ENCODE peak calls at places on chromosomes 12 and 14, in seven cellular contexts. J, Q, L, N, M, Y and X are unnamed samples. For H3K27me3, the result is how much of the 10 kb centered on the place peaks cover.

GRCh38 chr14:96627811-96628775 is 125.9 kb downstream of the PAPOLA start:
- DNase-seq in J (no peak), Q (no peak), L (no peak), N (no peak), M (no peak), Y (peak), X (no peak)

GRCh38 chr12:25934461-25934860 is 24.0 kb upstream of the RASSF8 start:
- DNase-seq in J (no peak), Q (no peak), L (no peak), N (no peak), M (no peak), Y (no peak), X (no peak)

GRCh38 chr14:65686761-65687160 is 274.2 kb downstream of the FUT8 start:
- DNase-seq in J (no peak), Q (peak), L (no peak), N (no peak), M (no peak), Y (peak), X (no peak)

GRCh38 chr12:5856692-5857091 is 88.4 kb downstream of the ANO2 start:
- DNase-seq in J (no peak), Q (no peak), L (no peak), N (no peak), M (no peak), Y (peak), X (no peak)

GRCh38 chr14:71582705-71583104 is 349.5 kb upstream of the RGS6 start:
- DNase-seq in J (no peak), Q (no peak), L (no peak), N (no peak), M (peak), Y (no peak), X (no peak)

GRCh38 chr12:99043319-99043914 is 398.3 kb downstream of the APAF1 start:
- DNase-seq in J (peak), Q (peak), L (peak), N (peak), M (peak), Y (peak), X (no peak)

GRCh38 chr14:26286806-26287205 is 311.0 kb downstream of the NOVA1 start:
- DNase-seq in J (no peak), Q (no peak), L (no peak), N (no peak), M (no peak), Y (no peak), X (no peak)

GRCh38 chr12:90909069-90909676 is 45.8 kb downstream of the CCER1 start:
- DNase-seq in J (no peak), Q (no peak), L (no peak), N (no peak), M (peak), Y (peak), X (no peak)

GRCh38 chr12:45235087-45236025 is 19.5 kb downstream of the ANO6 start:
- DNase-seq in J (no peak), Q (no peak), L (no peak), N (no peak), M (peak), Y (no peak), X (no peak)

GRCh38 chr14:39426605-39427004 is 5.6 kb downstream of the FBXO33 start:
- DNase-seq in J (no peak), Q (peak), L (no peak), N (no peak), M (peak), Y (no peak), X (no peak)

GRCh38 chr12:87678453-87678852 is 350.7 kb downstream of the C12orf50 start:
- DNase-seq in J (no peak), Q (no peak), L (no peak), N (no peak), M (peak), Y (no peak), X (no peak)

GRCh38 chr12:11892065-11892391 is 178.7 kb upstream of the BCL2L14 start:
- DNase-seq in J (no peak), Q (no peak), L (no peak), N (no peak), M (no peak), Y (no peak), X (no peak)

GRCh38 chr12:104877107-104877705 is 80.9 kb downstream of the SLC41A2 start:
- DNase-seq in J (no peak), Q (no peak), L (no peak), N (no peak), M (peak), Y (no peak), X (peak)

GRCh38 chr12:62914443-62914909 is 20.5 kb downstream of the PPM1H start:
- DNase-seq in J (no peak), Q (no peak), L (no peak), N (peak), M (no peak), Y (no peak), X (no peak)

GRCh38 chr14:56814468-56815074 is 4.3 kb upstream of the OTX2 start:
- DNase-seq in J (no peak), Q (no peak), L (no peak), N (no peak), M (no peak), Y (peak), X (no peak)

GRCh38 chr12:42696424-42697149 is 107.0 kb upstream of the PRICKLE1 start:
- DNase-seq in J (peak), Q (no peak), L (no peak), N (peak), M (peak), Y (no peak), X (no peak)

GRCh38 chr12:31897791-31898503 is 61.3 kb upstream of the RESF1 start:
- DNase-seq in J (peak), Q (no peak), L (no peak), N (no peak), M (no peak), Y (peak), X (no peak)

GRCh38 chr12:102675672-102676071 is 195.3 kb upstream of the IGF1 start:
- DNase-seq in J (no peak), Q (no peak), L (no peak), N (no peak), M (no peak), Y (no peak), X (no peak)

GRCh38 chr12:46110220-46110700 is 119.9 kb upstream of the SCAF11 start:
- DNase-seq in J (no peak), Q (no peak), L (peak), N (no peak), M (no peak), Y (no peak), X (no peak)

GRCh38 chr14:99522457-99522891 is 41.3 kb downstream of the CCNK start:
- DNase-seq in J (no peak), Q (no peak), L (no peak), N (no peak), M (peak), Y (no peak), X (no peak)

DNA sequence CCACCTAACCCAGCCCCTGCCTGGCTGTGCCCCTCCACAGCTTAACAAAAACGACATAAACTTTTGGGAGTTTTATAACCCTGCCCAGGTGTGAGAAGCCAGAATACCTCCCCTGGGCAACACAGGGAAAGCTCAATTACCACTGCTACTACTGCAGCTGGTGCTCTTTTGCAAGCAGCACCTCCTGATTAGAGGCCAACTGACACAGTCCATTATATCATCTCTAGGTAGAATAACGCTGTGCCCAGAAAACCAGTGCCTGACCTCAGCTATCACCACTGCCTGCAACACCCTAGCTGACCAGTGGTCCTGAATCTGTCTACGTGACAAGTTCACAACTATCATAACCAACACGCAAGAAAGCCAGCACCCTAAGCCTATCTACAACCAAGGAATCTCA is 34.2 kb downstream of the MDM1 start:
- DNase-seq in J (no peak), Q (no peak), L (no peak), N (no peak), M (no peak), Y (no peak), X (no peak)
- H3K27me3 ChIP-seq in J (under half), Q (under half), L (under half), N (under half), M (under half), Y (under half), X (under half)

DNA sequence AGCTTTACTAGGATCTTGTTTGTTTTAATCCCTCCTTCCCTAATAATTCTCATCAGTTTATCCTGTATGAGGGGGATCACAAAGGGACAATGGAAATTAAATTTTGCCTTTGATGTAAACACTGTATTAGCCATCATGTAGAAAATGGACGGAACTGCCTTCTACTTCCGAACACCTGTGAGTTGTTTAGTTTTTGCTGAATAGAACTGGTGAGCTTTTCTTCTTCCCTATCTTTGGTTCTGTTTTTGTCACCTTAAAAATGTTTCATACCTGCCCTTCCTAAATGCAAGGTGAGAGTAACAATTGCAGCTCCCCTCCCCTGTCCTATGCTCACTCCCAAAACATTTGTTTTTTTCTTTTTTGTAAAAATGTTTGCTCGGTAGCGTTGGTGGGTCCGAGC is 7.6 kb downstream of the FOXA1 start:
- DNase-seq in J (no peak), Q (no peak), L (no peak), N (no peak), M (no peak), Y (no peak), X (no peak)
- H3K27me3 ChIP-seq in J (under half), Q (half or more), L (under half), N (half or more), M (half or more), Y (half or more), X (under half)

GRCh38 chr14:37583358-37584210 is 11.5 kb downstream of the FOXA1 start:
- DNase-seq in J (no peak), Q (no peak), L (peak), N (no peak), M (no peak), Y (peak), X (no peak)
- H3K27me3 ChIP-seq in J (under half), Q (under half), L (under half), N (under half), M (half or more), Y (half or more), X (under half)

DNA sequence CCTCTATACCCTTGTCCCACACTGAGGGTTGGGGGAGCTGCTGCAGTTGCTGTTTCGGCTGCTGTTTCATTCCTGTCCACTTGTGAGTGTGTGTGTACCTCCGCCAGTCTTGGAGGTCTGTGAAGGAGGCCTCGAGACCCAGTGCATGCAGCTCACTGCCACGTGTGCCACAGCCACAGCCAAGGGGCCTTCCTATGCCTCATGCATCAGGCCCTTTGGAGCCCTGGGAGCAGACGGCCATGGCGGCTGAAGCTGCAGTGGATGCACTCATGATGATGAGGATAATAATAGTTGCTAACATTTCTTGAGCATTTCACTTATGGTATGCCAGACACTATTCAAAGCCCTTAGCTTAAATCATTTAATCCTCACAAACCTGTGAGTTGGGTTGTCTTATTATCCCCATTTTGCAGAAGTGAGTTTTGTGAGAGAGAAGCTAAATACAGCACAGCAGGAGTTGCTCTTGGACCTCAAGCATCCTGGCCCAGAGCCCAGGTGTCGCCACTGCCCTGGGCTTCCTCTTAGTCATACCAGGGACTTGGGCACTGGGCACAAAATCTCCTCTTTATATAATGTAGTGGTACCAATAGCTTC is 156.6 kb downstream of the PRKCH start:
- DNase-seq in J (peak), Q (no peak), L (peak), N (no peak), M (peak), Y (no peak), X (no peak)
- H3K27me3 ChIP-seq in J (under half), Q (under half), L (under half), N (under half), M (under half), Y (under half), X (under half)

DNA sequence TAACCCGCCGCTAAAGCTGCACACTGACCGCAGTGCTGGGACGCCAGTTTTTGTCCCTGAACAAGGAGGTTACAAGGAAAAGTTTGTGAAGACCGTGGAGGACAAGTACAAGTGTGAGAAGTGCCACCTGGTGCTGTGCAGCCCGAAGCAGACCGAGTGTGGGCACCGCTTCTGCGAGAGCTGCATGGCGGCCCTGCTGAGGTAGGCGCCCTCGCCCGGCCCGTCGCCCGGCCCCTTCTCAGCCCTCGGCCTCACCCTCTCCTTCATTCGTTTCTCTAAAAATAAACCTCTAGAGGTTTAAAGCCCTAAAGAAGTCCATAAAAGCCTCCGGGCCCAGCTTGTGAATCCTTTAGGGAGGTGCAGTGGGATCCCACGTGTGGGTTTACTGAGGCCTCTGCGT is 52.2 kb upstream of the AMN start:
- DNase-seq in J (no peak), Q (no peak), L (no peak), N (no peak), M (no peak), Y (no peak), X (no peak)
- H3K27me3 ChIP-seq in J (under half), Q (under half), L (under half), N (under half), M (under half), Y (under half), X (under half)

GRCh38 chr12:114685869-114686268 is 1.9 kb upstream of the TBX3 start:
- DNase-seq in J (no peak), Q (no peak), L (no peak), N (no peak), M (peak), Y (peak), X (no peak)

GRCh38 chr12:114684870-114685273 is 897 bp upstream of the TBX3 start:
- DNase-seq in J (no peak), Q (no peak), L (no peak), N (no peak), M (no peak), Y (no peak), X (no peak)

GRCh38 chr12:114686421-114687268 is 2.7 kb upstream of the TBX3 start:
- DNase-seq in J (no peak), Q (no peak), L (no peak), N (no peak), M (no peak), Y (peak), X (no peak)

GRCh38 chr12:114684098-114684869 is at the start of gene TBX3:
- DNase-seq in J (peak), Q (peak), L (peak), N (no peak), M (peak), Y (peak), X (peak)

DNA sequence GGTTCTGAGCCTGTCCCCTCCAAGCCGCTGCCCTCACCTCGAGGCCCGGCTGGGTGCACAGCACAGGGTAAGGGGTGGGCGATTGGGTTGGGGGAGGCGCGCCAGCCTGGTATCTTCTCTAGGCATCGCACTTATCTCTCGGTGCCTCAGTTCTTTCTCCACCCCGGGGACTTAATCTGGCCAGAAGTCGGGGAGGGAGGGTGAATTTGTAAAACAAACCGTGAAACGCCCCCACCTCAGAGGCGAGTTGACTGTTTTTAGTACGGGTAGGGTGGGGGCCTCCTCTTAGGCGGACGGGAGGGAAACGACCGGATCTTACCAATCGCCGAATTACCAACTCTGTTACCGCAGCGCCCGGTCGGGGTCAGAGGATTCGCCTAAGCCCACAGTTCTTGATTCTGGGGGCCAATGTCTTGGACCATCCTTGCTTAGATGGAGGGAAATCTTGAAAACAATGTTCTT is 1.4 kb upstream of the TBX3 start:
- DNase-seq in J (no peak), Q (no peak), L (no peak), N (no peak), M (no peak), Y (peak), X (no peak)
- H3K27me3 ChIP-seq in J (under half), Q (under half), L (under half), N (half or more), M (under half), Y (half or more), X (under half)

GRCh38 chr12:54175130-54175963 is 13.4 kb downstream of the SMUG1 start:
- DNase-seq in J (no peak), Q (no peak), L (no peak), N (no peak), M (no peak), Y (no peak), X (no peak)
- H3K27me3 ChIP-seq in J (under half), Q (under half), L (under half), N (under half), M (under half), Y (half or more), X (under half)

GRCh38 chr12:107684990-107685359 is 624 bp upstream of the PWP1 start:
- DNase-seq in J (no peak), Q (no peak), L (no peak), N (no peak), M (peak), Y (peak), X (no peak)

GRCh38 chr12:107684029-107684790 is 1.4 kb upstream of the PWP1 start:
- DNase-seq in J (no peak), Q (no peak), L (no peak), N (no peak), M (peak), Y (no peak), X (no peak)

GRCh38 chr12:107679346-107679745 is 6.3 kb upstream of the PWP1 start:
- DNase-seq in J (no peak), Q (no peak), L (no peak), N (no peak), M (no peak), Y (no peak), X (no peak)

GRCh38 chr12:107681455-107681835 is 4.2 kb upstream of the PWP1 start:
- DNase-seq in J (no peak), Q (no peak), L (no peak), N (no peak), M (no peak), Y (no peak), X (no peak)

GRCh38 chr12:107681836-107682820 is 3.5 kb upstream of the PWP1 start:
- DNase-seq in J (no peak), Q (no peak), L (peak), N (no peak), M (no peak), Y (no peak), X (no peak)
- H3K27me3 ChIP-seq in J (under half), Q (under half), L (under half), N (under half), M (under half), Y (under half), X (under half)